ENCODE peak calls at places on chromosomes 1 and 21, in ten cellular contexts. R is sigmoid colon, C is MM.1S, D is breast epithelium, H is neural progenitor cell, Y is suprapubic skin, S is pancreas, J is astrocyte of the cerebellum, N is cardiac muscle cell, A is fibroblast of mammary gland. L is an unnamed sample.

GRCh38 chr1:65421341-65422174 is 1.1 kb downstream of the LEPR start:
- DNase-seq in Y (no peak), J (no peak), N (no peak), R (no peak), C (no peak), D (no peak), S (no peak), H (no peak), A (peak; percentile 11), L (no peak)

GRCh38 chr1:13617773-13618172 is 34.1 kb downstream of the PDPN start:
- DNase-seq in N (no peak), Y (no peak), A (no peak), H (no peak), C (no peak), J (no peak), D (no peak), R (no peak), S (no peak), L (no peak)

GRCh38 chr1:15605398-15606080 is 11.7 kb upstream of the DDI2 start:
- DNase-seq in Y (no peak), N (no peak), D (no peak), J (no peak), H (no peak), S (no peak), A (no peak), R (no peak), C (no peak), L (no peak)

GRCh38 chr1:91166106-91166712 is 144.4 kb upstream of the ZNF644 start:
- DNase-seq in C (peak; percentile 63), D (no peak), A (peak; percentile 53), J (peak; percentile 20), S (peak; percentile 25), N (peak; percentile 72), R (no peak), H (peak; percentile 87), Y (no peak), L (peak; percentile 65)

GRCh38 chr1:186715887-186716809 is 35.9 kb upstream of the PTGS2 start:
- DNase-seq in R (no peak), H (no peak), Y (no peak), J (no peak), C (no peak), A (peak; percentile 30), D (no peak), N (no peak), S (no peak), L (no peak)

GRCh38 chr1:109312978-109313775 is 6.4 kb upstream of the MYBPHL start:
- DNase-seq in Y (no peak), C (no peak), N (no peak), D (no peak), S (no peak), H (no peak), R (peak; percentile 62), J (no peak), A (peak; percentile 34), L (no peak)

GRCh38 chr1:13807213-13807612 is 107.2 kb downstream of the PRDM2 start:
- DNase-seq in C (no peak), H (peak; percentile 75), J (no peak), R (no peak), Y (no peak), S (no peak), N (peak; percentile 42), A (peak; percentile 23), D (no peak), L (no peak)

GRCh38 chr1:211831558-211832323 is 1.2 kb upstream of the LPGAT1 start:
- DNase-seq in Y (no peak), A (no peak), J (no peak), H (no peak), R (no peak), C (peak; percentile 18), D (no peak), N (no peak), S (no peak), L (no peak)

GRCh38 chr1:168498159-168498609 is 45.6 kb downstream of the XCL2 start:
- DNase-seq in J (peak; percentile 37), N (peak; percentile 95), R (peak; percentile 72), D (no peak), H (no peak), A (peak; percentile 79), S (no peak), C (no peak), Y (no peak), L (peak; percentile 57)

GRCh38 chr1:208410409-208410808 is 166.2 kb upstream of the PLXNA2 start:
- DNase-seq in C (no peak), A (no peak), R (no peak), S (no peak), N (no peak), D (no peak), J (no peak), Y (no peak), H (no peak), L (no peak)

GRCh38 chr21:44424608-44425306 is 30.6 kb upstream of the LRRC3 start:
- DNase-seq in A (no peak), H (no peak), C (no peak), N (no peak), J (no peak), S (no peak), D (no peak), R (peak; percentile 53), Y (peak; percentile 53), L (no peak)

DNA sequence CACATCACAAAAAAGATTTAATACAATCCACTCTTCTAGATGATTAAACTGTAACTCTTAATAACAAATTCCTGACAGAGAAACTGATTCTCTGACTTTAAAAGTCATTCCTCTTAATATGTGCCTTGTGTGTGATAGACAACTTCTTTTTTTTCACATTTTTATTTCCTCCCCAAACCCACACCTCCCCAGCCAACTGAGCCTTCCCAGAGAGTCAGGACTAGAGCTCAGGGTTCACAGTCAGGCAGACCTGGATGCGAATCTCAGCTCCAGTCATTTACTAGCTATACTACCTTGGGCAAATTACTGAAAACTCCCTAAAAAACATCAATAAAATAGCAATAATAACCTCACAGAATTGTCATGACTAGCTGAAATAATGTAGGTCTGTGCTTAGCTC is 14.2 kb downstream of the ATPAF1 start:
- DNase-seq in R (no peak), N (no peak), J (no peak), S (no peak), Y (no peak), D (no peak), H (no peak), A (no peak), C (no peak), L (no peak)
- H3K4me3 ChIP-seq in R (peak overlapping the region; percentile 22), N (no peak overlapping the region), J (no peak overlapping the region), S (no peak overlapping the region), Y (no peak overlapping the region), D (no peak overlapping the region), H (no peak overlapping the region), A (no peak overlapping the region), C (no peak overlapping the region), L (no peak overlapping the region)

GRCh38 chr21:35559128-35559831 is 501.0 kb downstream of the SETD4 start:
- DNase-seq in N (no peak), C (no peak), A (peak; percentile 99), R (no peak), Y (no peak), J (peak; percentile 91), H (no peak), D (no peak), S (no peak), L (peak; percentile 97)
- TF ChIP-seq CTCF in N (no peak), C (no peak), A (peak; percentile 21), R (no peak), Y (no peak), J (peak; percentile 3), H (no peak), D (no peak), S (no peak), L (no peak)

GRCh38 chr21:42722808-42723470 is 69.5 kb downstream of the PDE9A start:
- DNase-seq in S (no peak), J (no peak), C (no peak), H (no peak), Y (no peak), N (no peak), R (no peak), D (no peak), A (no peak), L (no peak)

GRCh38 chr21:42725416-42725930 is 72.1 kb downstream of the PDE9A start:
- DNase-seq in D (no peak), Y (no peak), N (no peak), H (no peak), J (no peak), A (no peak), R (no peak), C (no peak), S (no peak), L (no peak)

GRCh38 chr21:42722153-42722552 is 68.7 kb downstream of the PDE9A start:
- DNase-seq in S (no peak), Y (no peak), H (no peak), D (no peak), N (no peak), A (no peak), J (no peak), R (no peak), C (no peak), L (no peak)

GRCh38 chr21:42721341-42721824 is 68.0 kb downstream of the PDE9A start:
- DNase-seq in C (no peak), S (no peak), D (no peak), R (peak; percentile 85), Y (no peak), N (no peak), H (no peak), J (no peak), A (peak; percentile 43), L (no peak)

DNA sequence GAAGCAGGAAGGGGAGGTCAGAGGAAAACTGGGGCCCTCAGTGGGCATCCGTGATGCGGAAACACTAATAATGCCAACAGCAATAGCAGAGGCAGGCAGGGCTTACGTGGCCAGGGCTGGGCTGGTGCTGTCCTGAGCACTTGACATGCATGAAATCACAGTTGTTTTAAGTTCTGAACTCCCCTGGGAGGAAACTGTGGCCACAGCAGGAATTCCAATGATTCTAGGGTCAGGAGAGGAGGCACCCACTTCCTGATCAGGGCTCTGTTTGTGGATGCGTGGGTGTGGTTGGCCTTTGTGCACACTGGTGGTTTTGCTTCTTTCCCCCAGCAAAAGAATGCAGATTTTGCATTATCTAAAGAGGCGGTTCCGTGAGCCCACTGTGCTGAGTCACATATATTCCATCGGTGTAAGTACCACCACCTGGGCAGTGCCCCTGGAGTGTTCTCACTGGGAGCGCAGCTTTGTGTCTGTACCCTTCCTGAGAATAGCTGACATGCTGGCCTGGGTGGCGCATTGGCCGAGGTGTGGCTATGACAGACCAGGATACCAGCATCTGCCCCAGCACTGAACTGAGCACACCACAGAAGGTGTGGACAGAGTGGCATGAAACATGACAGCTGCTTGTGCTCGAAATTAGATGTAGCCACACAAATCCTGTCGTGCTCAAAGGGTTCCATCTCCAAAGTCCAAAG is 71.0 kb downstream of the PDE9A start:
- DNase-seq in C (no peak), N (no peak), R (no peak), Y (no peak), D (no peak), J (peak; percentile 81), H (no peak), S (no peak), A (peak; percentile 93), L (peak; percentile 83)
- H3K4me3 ChIP-seq in C (no peak overlapping the region), N (no peak overlapping the region), R (no peak overlapping the region), Y (no peak overlapping the region), D (no peak overlapping the region), J (no peak overlapping the region), H (no peak overlapping the region), S (no peak overlapping the region), A (no peak overlapping the region), L (no peak overlapping the region)

GRCh38 chr1:37403166-37403565 is 71.2 kb upstream of the ZC3H12A start:
- DNase-seq in D (no peak), S (no peak), C (no peak), Y (no peak), R (no peak), J (no peak), H (no peak), A (no peak), N (no peak), L (no peak)
- TF ChIP-seq CTCF in D (no peak), S (no peak), C (no peak), Y (no peak), R (no peak), J (no peak), H (peak; percentile 20), A (no peak), N (no peak), L (no peak)